ENCODE peak calls at places on chromosomes 6 and 20, in seven cellular contexts. One of them, this sample, is unnamed.

GRCh38 chr6:132414761-132415160 is 13.5 kb upstream of the MOXD1 start:
- DNase-seq in colonic mucosa: no peak
- DNase-seq in fibroblast of lung: no peak
- DNase-seq in Karpas-422: no peak
- DNase-seq in neuronal stem cell: no peak
- DNase-seq in upper lobe of right lung: no peak
- DNase-seq in OCI-LY7: no peak
- DNase-seq in this sample: no peak

GRCh38 chr6:163309491-163310026 is 105.0 kb upstream of the QKI start:
- DNase-seq in colonic mucosa: no peak
- DNase-seq in fibroblast of lung: peak
- DNase-seq in Karpas-422: no peak
- DNase-seq in neuronal stem cell: no peak
- DNase-seq in upper lobe of right lung: no peak
- DNase-seq in OCI-LY7: no peak
- DNase-seq in this sample: no peak

GRCh38 chr6:33694401-33694931 is 17.0 kb downstream of the UQCC2 start:
- DNase-seq in colonic mucosa: no peak
- DNase-seq in fibroblast of lung: peak
- DNase-seq in Karpas-422: no peak
- DNase-seq in neuronal stem cell: no peak
- DNase-seq in upper lobe of right lung: no peak
- DNase-seq in OCI-LY7: no peak
- DNase-seq in this sample: peak

GRCh38 chr20:32201296-32201976 is 6.1 kb downstream of the PLAGL2 start:
- DNase-seq in colonic mucosa: no peak
- DNase-seq in fibroblast of lung: no peak
- DNase-seq in Karpas-422: no peak
- DNase-seq in neuronal stem cell: no peak
- DNase-seq in upper lobe of right lung: no peak
- DNase-seq in OCI-LY7: no peak
- DNase-seq in this sample: no peak

GRCh38 chr6:78850621-78851020 is 16.7 kb upstream of the IRAK1BP1 start:
- DNase-seq in colonic mucosa: no peak
- DNase-seq in fibroblast of lung: no peak
- DNase-seq in Karpas-422: no peak
- DNase-seq in neuronal stem cell: no peak
- DNase-seq in upper lobe of right lung: no peak
- DNase-seq in OCI-LY7: no peak
- DNase-seq in this sample: no peak

GRCh38 chr6:152726313-152726712 is 24.3 kb upstream of the VIP start:
- DNase-seq in colonic mucosa: no peak
- DNase-seq in fibroblast of lung: no peak
- DNase-seq in Karpas-422: no peak
- DNase-seq in neuronal stem cell: no peak
- DNase-seq in upper lobe of right lung: no peak
- DNase-seq in OCI-LY7: no peak
- DNase-seq in this sample: no peak

GRCh38 chr20:50987493-50988210 is 29.0 kb downstream of the MOCS3 start:
- DNase-seq in colonic mucosa: peak
- DNase-seq in fibroblast of lung: peak
- DNase-seq in Karpas-422: peak
- DNase-seq in neuronal stem cell: peak
- DNase-seq in upper lobe of right lung: no peak
- DNase-seq in OCI-LY7: peak
- DNase-seq in this sample: peak

GRCh38 chr6:16947461-16948159 is 154.2 kb upstream of the STMND1 start:
- DNase-seq in colonic mucosa: peak
- DNase-seq in fibroblast of lung: peak
- DNase-seq in Karpas-422: no peak
- DNase-seq in neuronal stem cell: no peak
- DNase-seq in upper lobe of right lung: no peak
- DNase-seq in OCI-LY7: no peak
- DNase-seq in this sample: no peak

GRCh38 chr6:159788757-159789376 is 535 bp downstream of the TCP1 start:
- DNase-seq in colonic mucosa: peak
- DNase-seq in fibroblast of lung: peak
- DNase-seq in Karpas-422: peak
- DNase-seq in neuronal stem cell: no peak
- DNase-seq in upper lobe of right lung: peak
- DNase-seq in OCI-LY7: peak
- DNase-seq in this sample: no peak

GRCh38 chr6:75217203-75217602 is 11.3 kb upstream of the COL12A1 start:
- DNase-seq in colonic mucosa: no peak
- DNase-seq in fibroblast of lung: peak
- DNase-seq in Karpas-422: no peak
- DNase-seq in neuronal stem cell: no peak
- DNase-seq in upper lobe of right lung: no peak
- DNase-seq in OCI-LY7: no peak
- DNase-seq in this sample: no peak

GRCh38 chr6:41713161-41713649 is 22.2 kb downstream of the TFEB start:
- DNase-seq in colonic mucosa: no peak
- DNase-seq in fibroblast of lung: peak
- DNase-seq in Karpas-422: peak
- DNase-seq in neuronal stem cell: no peak
- DNase-seq in upper lobe of right lung: peak
- DNase-seq in OCI-LY7: no peak
- DNase-seq in this sample: peak

GRCh38 chr20:2778602-2779321 is 21.7 kb downstream of the CPXM1 start:
- DNase-seq in colonic mucosa: no peak
- DNase-seq in fibroblast of lung: no peak
- DNase-seq in Karpas-422: no peak
- DNase-seq in neuronal stem cell: no peak
- DNase-seq in upper lobe of right lung: no peak
- DNase-seq in OCI-LY7: no peak
- DNase-seq in this sample: no peak

GRCh38 chr20:17630806-17631195 is 51.2 kb downstream of the RRBP1 start:
- DNase-seq in colonic mucosa: no peak
- DNase-seq in fibroblast of lung: no peak
- DNase-seq in Karpas-422: no peak
- DNase-seq in neuronal stem cell: no peak
- DNase-seq in upper lobe of right lung: no peak
- DNase-seq in OCI-LY7: no peak
- DNase-seq in this sample: no peak

GRCh38 chr20:17630151-17630805 is 51.8 kb downstream of the RRBP1 start:
- DNase-seq in colonic mucosa: no peak
- DNase-seq in fibroblast of lung: no peak
- DNase-seq in Karpas-422: no peak
- DNase-seq in neuronal stem cell: no peak
- DNase-seq in upper lobe of right lung: no peak
- DNase-seq in OCI-LY7: no peak
- DNase-seq in this sample: no peak

GRCh38 chr20:17629025-17629424 is 53.0 kb downstream of the RRBP1 start:
- DNase-seq in colonic mucosa: no peak
- DNase-seq in fibroblast of lung: no peak
- DNase-seq in Karpas-422: no peak
- DNase-seq in neuronal stem cell: no peak
- DNase-seq in upper lobe of right lung: no peak
- DNase-seq in OCI-LY7: no peak
- DNase-seq in this sample: no peak

GRCh38 chr20:17628101-17628841 is 53.8 kb downstream of the RRBP1 start:
- DNase-seq in colonic mucosa: no peak
- DNase-seq in fibroblast of lung: no peak
- DNase-seq in Karpas-422: no peak
- DNase-seq in neuronal stem cell: no peak
- DNase-seq in upper lobe of right lung: no peak
- DNase-seq in OCI-LY7: no peak
- DNase-seq in this sample: no peak

GRCh38 chr20:17629678-17630089 is 52.4 kb downstream of the RRBP1 start:
- DNase-seq in colonic mucosa: no peak
- DNase-seq in fibroblast of lung: no peak
- DNase-seq in Karpas-422: no peak
- DNase-seq in neuronal stem cell: no peak
- DNase-seq in upper lobe of right lung: no peak
- DNase-seq in OCI-LY7: no peak
- DNase-seq in this sample: no peak
- H3K27ac ChIP-seq in colonic mucosa: no peak
- H3K27ac ChIP-seq in fibroblast of lung: no peak
- H3K27ac ChIP-seq in Karpas-422: no peak
- H3K27ac ChIP-seq in neuronal stem cell: no peak
- H3K27ac ChIP-seq in upper lobe of right lung: no peak
- H3K27ac ChIP-seq in OCI-LY7: no peak
- H3K27ac ChIP-seq in this sample: peak

GRCh38 chr20:10408427-10408826 is 25.6 kb downstream of the MKKS start:
- DNase-seq in colonic mucosa: no peak
- DNase-seq in fibroblast of lung: no peak
- DNase-seq in Karpas-422: no peak
- DNase-seq in neuronal stem cell: no peak
- DNase-seq in upper lobe of right lung: no peak
- DNase-seq in OCI-LY7: no peak
- DNase-seq in this sample: no peak
- H3K27ac ChIP-seq in colonic mucosa: no peak
- H3K27ac ChIP-seq in fibroblast of lung: no peak
- H3K27ac ChIP-seq in Karpas-422: no peak
- H3K27ac ChIP-seq in neuronal stem cell: no peak
- H3K27ac ChIP-seq in upper lobe of right lung: no peak
- H3K27ac ChIP-seq in OCI-LY7: no peak
- H3K27ac ChIP-seq in this sample: no peak

GRCh38 chr20:4012631-4013030 is 2.7 kb downstream of the RNF24 start:
- DNase-seq in colonic mucosa: no peak
- DNase-seq in fibroblast of lung: peak
- DNase-seq in Karpas-422: no peak
- DNase-seq in neuronal stem cell: no peak
- DNase-seq in upper lobe of right lung: no peak
- DNase-seq in OCI-LY7: no peak
- DNase-seq in this sample: no peak
- H3K27ac ChIP-seq in colonic mucosa: no peak
- H3K27ac ChIP-seq in fibroblast of lung: peak
- H3K27ac ChIP-seq in Karpas-422: no peak
- H3K27ac ChIP-seq in neuronal stem cell: no peak
- H3K27ac ChIP-seq in upper lobe of right lung: peak
- H3K27ac ChIP-seq in OCI-LY7: no peak
- H3K27ac ChIP-seq in this sample: no peak

DNA sequence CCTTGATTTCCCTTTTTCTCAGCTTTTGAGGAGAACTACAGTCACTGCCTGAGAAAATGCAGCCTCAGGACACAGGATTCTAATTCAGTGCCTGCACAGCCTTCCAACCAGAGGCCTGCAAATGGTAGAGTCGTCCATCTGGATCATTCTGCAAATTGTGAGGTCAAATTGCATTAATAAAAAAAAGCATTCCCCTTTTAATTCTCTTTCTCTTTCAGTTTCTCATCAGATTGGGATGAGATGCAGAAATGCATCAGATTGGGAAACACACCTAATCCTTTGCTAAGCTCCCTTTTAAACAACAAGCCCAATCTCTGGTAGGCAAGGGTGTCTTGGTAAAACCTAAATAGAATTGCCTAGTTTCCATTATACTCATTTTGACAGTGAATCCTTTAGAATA is 838.8 kb downstream of the MAFB start:
- DNase-seq in colonic mucosa: no peak
- DNase-seq in fibroblast of lung: peak
- DNase-seq in Karpas-422: no peak
- DNase-seq in neuronal stem cell: no peak
- DNase-seq in upper lobe of right lung: no peak
- DNase-seq in OCI-LY7: no peak
- DNase-seq in this sample: no peak
- H3K27ac ChIP-seq in colonic mucosa: peak
- H3K27ac ChIP-seq in fibroblast of lung: peak
- H3K27ac ChIP-seq in Karpas-422: no peak
- H3K27ac ChIP-seq in neuronal stem cell: no peak
- H3K27ac ChIP-seq in upper lobe of right lung: peak
- H3K27ac ChIP-seq in OCI-LY7: no peak
- H3K27ac ChIP-seq in this sample: no peak

GRCh38 chr6:167825059-167825758 is 1.5 kb upstream of the AFDN start:
- DNase-seq in colonic mucosa: no peak
- DNase-seq in fibroblast of lung: peak
- DNase-seq in Karpas-422: no peak
- DNase-seq in neuronal stem cell: peak
- DNase-seq in upper lobe of right lung: no peak
- DNase-seq in OCI-LY7: no peak
- DNase-seq in this sample: no peak

GRCh38 chr6:167827062-167827587 is 414 bp downstream of the AFDN start:
- DNase-seq in colonic mucosa: no peak
- DNase-seq in fibroblast of lung: no peak
- DNase-seq in Karpas-422: no peak
- DNase-seq in neuronal stem cell: no peak
- DNase-seq in upper lobe of right lung: peak
- DNase-seq in OCI-LY7: peak
- DNase-seq in this sample: no peak

GRCh38 chr6:167825759-167826229 is 917 bp upstream of the AFDN start:
- DNase-seq in colonic mucosa: peak
- DNase-seq in fibroblast of lung: no peak
- DNase-seq in Karpas-422: no peak
- DNase-seq in neuronal stem cell: no peak
- DNase-seq in upper lobe of right lung: peak
- DNase-seq in OCI-LY7: no peak
- DNase-seq in this sample: no peak

GRCh38 chr6:167827588-167828324 is 1.0 kb downstream of the AFDN start:
- DNase-seq in colonic mucosa: peak
- DNase-seq in fibroblast of lung: peak
- DNase-seq in Karpas-422: peak
- DNase-seq in neuronal stem cell: peak
- DNase-seq in upper lobe of right lung: peak
- DNase-seq in OCI-LY7: peak
- DNase-seq in this sample: peak

DNA sequence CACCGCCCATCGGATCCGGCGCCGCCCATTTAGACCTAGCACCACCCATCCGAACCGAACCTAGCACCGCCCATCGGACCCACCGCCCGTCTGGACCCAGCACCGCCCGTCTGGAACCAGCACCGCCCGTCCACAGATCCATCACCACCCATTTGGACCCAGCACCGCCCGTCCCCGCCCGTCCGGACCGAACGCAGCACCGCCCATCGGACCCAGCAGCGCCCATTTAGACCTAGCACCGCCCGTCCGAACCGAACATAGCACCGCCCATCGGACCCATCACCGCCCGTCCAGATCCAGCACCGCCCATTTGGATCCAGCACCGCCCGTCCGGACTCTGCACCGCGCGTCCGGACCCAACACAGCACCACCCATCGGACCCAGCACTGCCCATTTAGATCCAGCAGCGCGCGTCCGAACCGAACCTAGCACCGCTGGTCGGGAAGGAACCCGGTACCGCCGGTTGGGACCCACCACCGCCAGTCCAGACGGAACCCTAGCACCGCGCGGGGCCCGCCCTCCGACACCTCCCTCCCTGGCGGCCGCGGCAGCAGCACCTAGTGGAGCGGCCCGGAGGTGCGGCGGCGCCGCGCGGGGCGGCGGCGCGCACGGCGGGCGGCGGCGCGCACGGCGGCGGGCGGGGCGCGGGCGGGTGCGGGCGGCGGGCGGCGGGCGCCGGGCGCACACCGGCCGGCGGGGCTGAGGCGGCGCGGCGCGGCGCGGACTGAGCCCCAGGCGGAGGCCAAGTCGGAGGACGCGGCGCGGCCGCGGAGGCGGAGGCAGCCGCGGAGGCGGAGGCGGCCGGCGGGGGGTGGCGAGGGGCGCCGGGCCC is at the start of gene AFDN:
- DNase-seq in colonic mucosa: peak
- DNase-seq in fibroblast of lung: peak
- DNase-seq in Karpas-422: peak
- DNase-seq in neuronal stem cell: peak
- DNase-seq in upper lobe of right lung: peak
- DNase-seq in OCI-LY7: peak
- DNase-seq in this sample: peak
- H3K27ac ChIP-seq in colonic mucosa: peak
- H3K27ac ChIP-seq in fibroblast of lung: peak
- H3K27ac ChIP-seq in Karpas-422: no peak
- H3K27ac ChIP-seq in neuronal stem cell: peak
- H3K27ac ChIP-seq in upper lobe of right lung: peak
- H3K27ac ChIP-seq in OCI-LY7: no peak
- H3K27ac ChIP-seq in this sample: peak

This sample was measured in substantia nigra.